ENCODE peak calls at places on chromosomes 6 and 20, in six cellular contexts. T, K, G, Q, O and E are unnamed samples.
A peak's percentile ranks its signal among the peaks of the same experiment; 100 is the strongest.

GRCh38 chr6:96836579-96837137 is 619 bp downstream of the GPR63 start:
- DNase-seq in T (peak; percentile 14), K (no peak), G (no peak), Q (no peak), O (peak; percentile 71), E (no peak)

GRCh38 chr6:166722779-166723178 is 95.7 kb upstream of the RPS6KA2 start:
- DNase-seq in T (no peak), K (no peak), G (no peak), Q (no peak), O (no peak), E (no peak)

GRCh38 chr6:96015791-96016776 is at the start of gene FUT9:
- DNase-seq in T (no peak), K (peak; percentile 10), G (no peak), Q (peak; percentile 52), O (peak; percentile 95), E (no peak)

GRCh38 chr6:132734694-132735236 is 20.9 kb upstream of the VNN1 start:
- DNase-seq in T (no peak), K (peak; percentile 28), G (no peak), Q (peak; percentile 73), O (peak; percentile 61), E (peak; percentile 0)

GRCh38 chr6:154500769-154501171 is 9.7 kb downstream of the CNKSR3 start:
- DNase-seq in T (no peak), K (peak; percentile 59), G (no peak), Q (no peak), O (no peak), E (no peak)

GRCh38 chr6:11343963-11344714 is 111.7 kb upstream of the NEDD9 start:
- DNase-seq in T (no peak), K (no peak), G (no peak), Q (peak; percentile 98), O (no peak), E (peak; percentile 83)

GRCh38 chr6:44664716-44665115 is 277.2 kb downstream of the CDC5L start:
- DNase-seq in T (no peak), K (no peak), G (no peak), Q (no peak), O (peak; percentile 64), E (no peak)

GRCh38 chr6:49462071-49462470 is 982 bp downstream of the MMUT start:
- DNase-seq in T (no peak), K (no peak), G (no peak), Q (no peak), O (peak; percentile 31), E (no peak)

GRCh38 chr6:92559002-92559401 is 860.4 kb downstream of the EPHA7 start:
- DNase-seq in T (no peak), K (no peak), G (no peak), Q (no peak), O (no peak), E (no peak)

GRCh38 chr6:158205220-158205944 is 37.2 kb downstream of the GTF2H5 start:
- DNase-seq in T (no peak), K (peak; percentile 51), G (no peak), Q (no peak), O (no peak), E (peak; percentile 13)

GRCh38 chr6:41371992-41372525 is 36.7 kb downstream of the NCR2 start:
- DNase-seq in T (no peak), K (no peak), G (no peak), Q (no peak), O (peak; percentile 42), E (no peak)

GRCh38 chr20:9927224-9927623 is 88.3 kb upstream of the PAK5 start:
- DNase-seq in T (no peak), K (no peak), G (no peak), Q (no peak), O (no peak), E (no peak)

GRCh38 chr6:128284128-128284527 is 236.3 kb downstream of the PTPRK start:
- DNase-seq in T (no peak), K (no peak), G (no peak), Q (no peak), O (no peak), E (no peak)

GRCh38 chr6:3919130-3919628 is 70.0 kb downstream of the FAM50B start:
- DNase-seq in T (no peak), K (no peak), G (no peak), Q (peak; percentile 90), O (peak; percentile 50), E (peak; percentile 57)

GRCh38 chr6:108115598-108116058 is 41.1 kb upstream of the OSTM1 start:
- DNase-seq in T (no peak), K (peak; percentile 63), G (no peak), Q (peak; percentile 52), O (peak; percentile 18), E (no peak)